ENCODE peak calls at places on chromosomes 16 and 17, in four cellular contexts. One of them, this sample, is unnamed.

GRCh38 chr17:9206989-9207317 is 185.6 kb downstream of the NTN1 start:
- DNase-seq in prostate gland: peak
- DNase-seq in esophagus squamous epithelium: no peak
- DNase-seq in transverse colon: peak
- DNase-seq in this sample: no peak

GRCh38 chr16:59540621-59541020 is 806.5 kb upstream of the GOT2 start:
- DNase-seq in prostate gland: no peak
- DNase-seq in transverse colon: no peak
- DNase-seq in esophagus squamous epithelium: no peak
- DNase-seq in this sample: no peak

GRCh38 chr17:81706757-81707624 is 3.8 kb downstream of the MRPL12 start:
- DNase-seq in transverse colon: no peak
- DNase-seq in prostate gland: no peak
- DNase-seq in esophagus squamous epithelium: no peak
- DNase-seq in this sample: no peak

GRCh38 chr16:49478107-49478506 is 104.5 kb downstream of the C16orf78 start:
- DNase-seq in transverse colon: no peak
- DNase-seq in esophagus squamous epithelium: no peak
- DNase-seq in prostate gland: no peak
- DNase-seq in this sample: no peak

GRCh38 chr16:645852-646678 is 3.1 kb upstream of the WDR90 start:
- DNase-seq in transverse colon: peak
- DNase-seq in esophagus squamous epithelium: no peak
- DNase-seq in prostate gland: no peak
- DNase-seq in this sample: no peak

GRCh38 chr16:21626659-21627277 is 25.6 kb downstream of the IGSF6 start:
- DNase-seq in prostate gland: no peak
- DNase-seq in esophagus squamous epithelium: no peak
- DNase-seq in transverse colon: no peak
- DNase-seq in this sample: peak

GRCh38 chr17:80827646-80828643 is 163.7 kb upstream of the CHMP6 start:
- DNase-seq in prostate gland: no peak
- DNase-seq in esophagus squamous epithelium: no peak
- DNase-seq in transverse colon: no peak
- DNase-seq in this sample: no peak

GRCh38 chr17:75480281-75480680 is 23.8 kb downstream of the TMEM94 start:
- DNase-seq in transverse colon: no peak
- DNase-seq in prostate gland: no peak
- DNase-seq in esophagus squamous epithelium: no peak
- DNase-seq in this sample: no peak

GRCh38 chr17:68822752-68823289 is 132.4 kb downstream of the ABCA8 start:
- DNase-seq in transverse colon: no peak
- DNase-seq in esophagus squamous epithelium: no peak
- DNase-seq in prostate gland: no peak
- DNase-seq in this sample: no peak

GRCh38 chr17:47099987-47100711 is 88.9 kb downstream of the CDC27 start:
- DNase-seq in esophagus squamous epithelium: peak
- DNase-seq in prostate gland: peak
- DNase-seq in transverse colon: peak
- DNase-seq in this sample: peak

GRCh38 chr17:64155751-64156544 is 26.0 kb upstream of the ERN1 start:
- DNase-seq in esophagus squamous epithelium: no peak
- DNase-seq in prostate gland: peak
- DNase-seq in transverse colon: peak
- DNase-seq in this sample: no peak

GRCh38 chr17:69592692-69593350 is 178.3 kb downstream of the MAP2K6 start:
- DNase-seq in esophagus squamous epithelium: no peak
- DNase-seq in transverse colon: no peak
- DNase-seq in prostate gland: no peak
- DNase-seq in this sample: no peak

GRCh38 chr17:31318298-31319190 is 2.9 kb downstream of the EVI2A start:
- DNase-seq in prostate gland: no peak
- DNase-seq in esophagus squamous epithelium: no peak
- DNase-seq in transverse colon: peak
- DNase-seq in this sample: no peak

GRCh38 chr16:6016530-6017184 is 919.1 kb upstream of the EEF2KMT start:
- DNase-seq in prostate gland: no peak
- DNase-seq in transverse colon: no peak
- DNase-seq in esophagus squamous epithelium: no peak
- DNase-seq in this sample: no peak

GRCh38 chr16:52050418-52050817 is 496.5 kb downstream of the TOX3 start:
- DNase-seq in prostate gland: no peak
- DNase-seq in esophagus squamous epithelium: no peak
- DNase-seq in transverse colon: no peak
- DNase-seq in this sample: peak

GRCh38 chr16:65961491-65962143 is 404.9 kb upstream of the CDH5 start:
- DNase-seq in esophagus squamous epithelium: no peak
- DNase-seq in transverse colon: no peak
- DNase-seq in prostate gland: no peak
- DNase-seq in this sample: no peak

GRCh38 chr16:17497648-17498047 is 26.9 kb upstream of the XYLT1 start:
- DNase-seq in prostate gland: no peak
- DNase-seq in esophagus squamous epithelium: no peak
- DNase-seq in transverse colon: no peak
- DNase-seq in this sample: no peak

GRCh38 chr16:64858076-64858475 is 263.8 kb downstream of the CDH11 start:
- DNase-seq in esophagus squamous epithelium: no peak
- DNase-seq in transverse colon: no peak
- DNase-seq in prostate gland: no peak
- DNase-seq in this sample: no peak

GRCh38 chr17:74520790-74521480 is 10.3 kb downstream of the CD300LB start:
- DNase-seq in transverse colon: no peak
- DNase-seq in prostate gland: no peak
- DNase-seq in esophagus squamous epithelium: no peak
- DNase-seq in this sample: no peak

GRCh38 chr16:24800586-24800985 is 45.2 kb upstream of the SLC5A11 start:
- DNase-seq in prostate gland: no peak
- DNase-seq in esophagus squamous epithelium: no peak
- DNase-seq in transverse colon: no peak
- DNase-seq in this sample: peak

GRCh38 chr17:8413938-8414337 is 16.3 kb upstream of the RNF222 start:
- DNase-seq in esophagus squamous epithelium: no peak
- DNase-seq in transverse colon: no peak
- DNase-seq in prostate gland: no peak
- DNase-seq in this sample: no peak

GRCh38 chr17:40560592-40561293 is 4.5 kb downstream of the CCR7 start:
- DNase-seq in esophagus squamous epithelium: no peak
- DNase-seq in prostate gland: no peak
- DNase-seq in transverse colon: no peak
- DNase-seq in this sample: no peak

GRCh38 chr17:1144139-1144538 is 35.6 kb downstream of the ABR start:
- DNase-seq in transverse colon: no peak
- DNase-seq in prostate gland: no peak
- DNase-seq in esophagus squamous epithelium: no peak
- DNase-seq in this sample: no peak

GRCh38 chr16:29744541-29745101 is 1.2 kb downstream of the C16orf54 start:
- DNase-seq in esophagus squamous epithelium: no peak
- DNase-seq in prostate gland: no peak
- DNase-seq in transverse colon: no peak
- DNase-seq in this sample: no peak

GRCh38 chr17:27770877-27771276 is 29.5 kb downstream of the NOS2 start:
- DNase-seq in transverse colon: no peak
- DNase-seq in esophagus squamous epithelium: no peak
- DNase-seq in prostate gland: no peak
- DNase-seq in this sample: no peak

GRCh38 chr16:9371713-9372448 is 280.4 kb downstream of the HAPSTR1 start:
- DNase-seq in esophagus squamous epithelium: no peak
- DNase-seq in prostate gland: no peak
- DNase-seq in transverse colon: no peak
- DNase-seq in this sample: no peak

GRCh38 chr16:75252946-75253911 is 1.8 kb upstream of the BCAR1 start:
- DNase-seq in prostate gland: no peak
- DNase-seq in transverse colon: no peak
- DNase-seq in esophagus squamous epithelium: no peak
- DNase-seq in this sample: no peak

GRCh38 chr16:77789085-77789611 is 784 bp downstream of the VAT1L start:
- DNase-seq in prostate gland: no peak
- DNase-seq in transverse colon: no peak
- DNase-seq in esophagus squamous epithelium: no peak
- DNase-seq in this sample: no peak

GRCh38 chr17:21218101-21218500 is 4.1 kb upstream of the TMEM11 start:
- DNase-seq in esophagus squamous epithelium: no peak
- DNase-seq in transverse colon: no peak
- DNase-seq in prostate gland: no peak
- DNase-seq in this sample: no peak

GRCh38 chr16:27245276-27246231 is 23.0 kb downstream of the NSMCE1 start:
- DNase-seq in esophagus squamous epithelium: no peak
- DNase-seq in prostate gland: no peak
- DNase-seq in transverse colon: no peak
- DNase-seq in this sample: no peak

GRCh38 chr16:27195941-27196595 is 7.3 kb upstream of the KDM8 start:
- DNase-seq in prostate gland: no peak
- DNase-seq in esophagus squamous epithelium: no peak
- DNase-seq in transverse colon: no peak
- DNase-seq in this sample: no peak

GRCh38 chr16:22214893-22215292 is 8.8 kb downstream of the EEF2K start:
- DNase-seq in transverse colon: no peak
- DNase-seq in esophagus squamous epithelium: no peak
- DNase-seq in prostate gland: no peak
- DNase-seq in this sample: no peak

GRCh38 chr16:48596326-48596725 is 13.7 kb downstream of the N4BP1 start:
- DNase-seq in transverse colon: no peak
- DNase-seq in esophagus squamous epithelium: no peak
- DNase-seq in prostate gland: no peak
- DNase-seq in this sample: no peak

GRCh38 chr16:49596119-49596518 is 222.5 kb downstream of the C16orf78 start:
- DNase-seq in esophagus squamous epithelium: no peak
- DNase-seq in prostate gland: no peak
- DNase-seq in transverse colon: no peak
- DNase-seq in this sample: no peak

GRCh38 chr16:70427786-70428177 is 11.1 kb downstream of the ST3GAL2 start:
- DNase-seq in prostate gland: no peak
- DNase-seq in transverse colon: no peak
- DNase-seq in esophagus squamous epithelium: no peak
- DNase-seq in this sample: no peak
- H3K27ac ChIP-seq in prostate gland: no peak
- H3K27ac ChIP-seq in transverse colon: peak
- H3K27ac ChIP-seq in esophagus squamous epithelium: peak
- H3K27ac ChIP-seq in this sample: no peak

GRCh38 chr16:88528902-88529318 is 41.3 kb upstream of the ZC3H18 start:
- DNase-seq in esophagus squamous epithelium: no peak
- DNase-seq in prostate gland: no peak
- DNase-seq in transverse colon: no peak
- DNase-seq in this sample: no peak
- H3K27ac ChIP-seq in esophagus squamous epithelium: no peak
- H3K27ac ChIP-seq in prostate gland: no peak
- H3K27ac ChIP-seq in transverse colon: no peak
- H3K27ac ChIP-seq in this sample: no peak

GRCh38 chr17:17728550-17729251 is 47.4 kb downstream of the RAI1 start:
- DNase-seq in transverse colon: peak
- DNase-seq in esophagus squamous epithelium: no peak
- DNase-seq in prostate gland: no peak
- DNase-seq in this sample: no peak
- H3K27ac ChIP-seq in transverse colon: no peak
- H3K27ac ChIP-seq in esophagus squamous epithelium: peak
- H3K27ac ChIP-seq in prostate gland: peak
- H3K27ac ChIP-seq in this sample: peak

GRCh38 chr17:50430731-50431130 is 4.7 kb downstream of the ACSF2 start:
- DNase-seq in prostate gland: no peak
- DNase-seq in esophagus squamous epithelium: no peak
- DNase-seq in transverse colon: no peak
- DNase-seq in this sample: no peak

GRCh38 chr17:50432125-50432762 is 6.2 kb downstream of the ACSF2 start:
- DNase-seq in prostate gland: no peak
- DNase-seq in esophagus squamous epithelium: no peak
- DNase-seq in transverse colon: no peak
- DNase-seq in this sample: no peak

GRCh38 chr17:50431219-50431618 is 5.2 kb downstream of the ACSF2 start:
- DNase-seq in transverse colon: no peak
- DNase-seq in prostate gland: no peak
- DNase-seq in esophagus squamous epithelium: no peak
- DNase-seq in this sample: no peak

GRCh38 chr17:50428831-50429424 is 2.9 kb downstream of the ACSF2 start:
- DNase-seq in esophagus squamous epithelium: no peak
- DNase-seq in prostate gland: peak
- DNase-seq in transverse colon: peak
- DNase-seq in this sample: peak

GRCh38 chr17:50429793-50430192 is 3.8 kb downstream of the ACSF2 start:
- DNase-seq in prostate gland: no peak
- DNase-seq in transverse colon: no peak
- DNase-seq in esophagus squamous epithelium: no peak
- DNase-seq in this sample: no peak
- H3K27ac ChIP-seq in prostate gland: peak
- H3K27ac ChIP-seq in transverse colon: no peak
- H3K27ac ChIP-seq in esophagus squamous epithelium: peak
- H3K27ac ChIP-seq in this sample: peak

GRCh38 chr16:56297684-56298083 is 106.4 kb downstream of the GNAO1 start:
- DNase-seq in prostate gland: no peak
- DNase-seq in transverse colon: no peak
- DNase-seq in esophagus squamous epithelium: no peak
- DNase-seq in this sample: no peak
- H3K27ac ChIP-seq in prostate gland: no peak
- H3K27ac ChIP-seq in transverse colon: no peak
- H3K27ac ChIP-seq in esophagus squamous epithelium: no peak
- H3K27ac ChIP-seq in this sample: no peak

GRCh38 chr16:31452631-31453106 is 6.6 kb upstream of the ARMC5 start:
- DNase-seq in esophagus squamous epithelium: no peak
- DNase-seq in prostate gland: no peak
- DNase-seq in transverse colon: no peak
- DNase-seq in this sample: peak

GRCh38 chr16:31451681-31452351 is 7.5 kb upstream of the ARMC5 start:
- DNase-seq in esophagus squamous epithelium: no peak
- DNase-seq in transverse colon: no peak
- DNase-seq in prostate gland: peak
- DNase-seq in this sample: peak

GRCh38 chr16:31455601-31456314 is 3.5 kb upstream of the ARMC5 start:
- DNase-seq in esophagus squamous epithelium: no peak
- DNase-seq in prostate gland: no peak
- DNase-seq in transverse colon: no peak
- DNase-seq in this sample: no peak

GRCh38 chr16:31451201-31451600 is 8.1 kb upstream of the ARMC5 start:
- DNase-seq in transverse colon: no peak
- DNase-seq in prostate gland: no peak
- DNase-seq in esophagus squamous epithelium: no peak
- DNase-seq in this sample: no peak

GRCh38 chr16:31453255-31454204 is 5.8 kb upstream of the ARMC5 start:
- DNase-seq in prostate gland: no peak
- DNase-seq in transverse colon: peak
- DNase-seq in esophagus squamous epithelium: no peak
- DNase-seq in this sample: no peak
- H3K27ac ChIP-seq in prostate gland: peak
- H3K27ac ChIP-seq in transverse colon: peak
- H3K27ac ChIP-seq in esophagus squamous epithelium: peak
- H3K27ac ChIP-seq in this sample: peak